ENCODE peak calls at places on chromosome 2, in ten cellular contexts. One of them, this sample, is unnamed.

GRCh38 chr2:227471924-227472264 is at the start of gene AGFG1:
- DNase-seq in LHCN-M2: peak
- DNase-seq in MM.1S: peak
- DNase-seq in GM06990: peak
- DNase-seq in hepatic stellate cell: peak
- DNase-seq in activated naive CD4-positive, alpha-beta T cell: peak
- DNase-seq in COLO829: peak
- DNase-seq in AG10803: peak
- DNase-seq in Calu3: peak
- DNase-seq in C1 segment of cervical spinal cord: peak
- DNase-seq in this sample: peak

GRCh38 chr2:47119001-47119400 is 36.1 kb downstream of the STPG4 start:
- DNase-seq in activated naive CD4-positive, alpha-beta T cell: no peak
- DNase-seq in MM.1S: no peak
- DNase-seq in C1 segment of cervical spinal cord: no peak
- DNase-seq in AG10803: peak
- DNase-seq in Calu3: no peak
- DNase-seq in COLO829: peak
- DNase-seq in LHCN-M2: peak
- DNase-seq in hepatic stellate cell: peak
- DNase-seq in GM06990: no peak
- DNase-seq in this sample: no peak

GRCh38 chr2:98460573-98461560 is 16.2 kb downstream of the INPP4A start:
- DNase-seq in Calu3: no peak
- DNase-seq in COLO829: no peak
- DNase-seq in activated naive CD4-positive, alpha-beta T cell: peak
- DNase-seq in GM06990: peak
- DNase-seq in MM.1S: peak
- DNase-seq in LHCN-M2: no peak
- DNase-seq in C1 segment of cervical spinal cord: no peak
- DNase-seq in hepatic stellate cell: no peak
- DNase-seq in AG10803: no peak
- DNase-seq in this sample: no peak

GRCh38 chr2:240458044-240458899 is 22.8 kb downstream of the GPC1 start:
- DNase-seq in AG10803: no peak
- DNase-seq in GM06990: no peak
- DNase-seq in LHCN-M2: no peak
- DNase-seq in activated naive CD4-positive, alpha-beta T cell: no peak
- DNase-seq in Calu3: no peak
- DNase-seq in C1 segment of cervical spinal cord: no peak
- DNase-seq in MM.1S: no peak
- DNase-seq in COLO829: no peak
- DNase-seq in hepatic stellate cell: no peak
- DNase-seq in this sample: no peak

GRCh38 chr2:190789074-190790004 is 91.3 kb upstream of the GLS start:
- DNase-seq in Calu3: no peak
- DNase-seq in COLO829: no peak
- DNase-seq in GM06990: no peak
- DNase-seq in C1 segment of cervical spinal cord: no peak
- DNase-seq in AG10803: no peak
- DNase-seq in hepatic stellate cell: no peak
- DNase-seq in MM.1S: no peak
- DNase-seq in activated naive CD4-positive, alpha-beta T cell: no peak
- DNase-seq in LHCN-M2: no peak
- DNase-seq in this sample: no peak

GRCh38 chr2:239369631-239370161 is 31.1 kb downstream of the HDAC4 start:
- DNase-seq in GM06990: peak
- DNase-seq in activated naive CD4-positive, alpha-beta T cell: peak
- DNase-seq in hepatic stellate cell: peak
- DNase-seq in AG10803: peak
- DNase-seq in MM.1S: no peak
- DNase-seq in LHCN-M2: no peak
- DNase-seq in Calu3: no peak
- DNase-seq in C1 segment of cervical spinal cord: no peak
- DNase-seq in COLO829: peak
- DNase-seq in this sample: no peak

GRCh38 chr2:241559489-241560180 is 1.1 kb downstream of the BOK start:
- DNase-seq in C1 segment of cervical spinal cord: peak
- DNase-seq in GM06990: no peak
- DNase-seq in activated naive CD4-positive, alpha-beta T cell: no peak
- DNase-seq in MM.1S: no peak
- DNase-seq in COLO829: peak
- DNase-seq in Calu3: peak
- DNase-seq in hepatic stellate cell: peak
- DNase-seq in AG10803: peak
- DNase-seq in LHCN-M2: peak
- DNase-seq in this sample: no peak

GRCh38 chr2:24577481-24577880 is 86.4 kb downstream of the NCOA1 start:
- DNase-seq in hepatic stellate cell: no peak
- DNase-seq in GM06990: peak
- DNase-seq in C1 segment of cervical spinal cord: no peak
- DNase-seq in MM.1S: no peak
- DNase-seq in LHCN-M2: no peak
- DNase-seq in Calu3: no peak
- DNase-seq in COLO829: no peak
- DNase-seq in activated naive CD4-positive, alpha-beta T cell: no peak
- DNase-seq in AG10803: no peak
- DNase-seq in this sample: no peak

GRCh38 chr2:179571721-179572120 is 289.7 kb downstream of the ZNF385B start:
- DNase-seq in MM.1S: no peak
- DNase-seq in AG10803: no peak
- DNase-seq in hepatic stellate cell: no peak
- DNase-seq in C1 segment of cervical spinal cord: no peak
- DNase-seq in GM06990: no peak
- DNase-seq in Calu3: no peak
- DNase-seq in LHCN-M2: no peak
- DNase-seq in activated naive CD4-positive, alpha-beta T cell: no peak
- DNase-seq in COLO829: no peak
- DNase-seq in this sample: no peak

GRCh38 chr2:49490710-49491109 is 336.4 kb upstream of the FSHR start:
- DNase-seq in activated naive CD4-positive, alpha-beta T cell: no peak
- DNase-seq in LHCN-M2: no peak
- DNase-seq in hepatic stellate cell: no peak
- DNase-seq in AG10803: no peak
- DNase-seq in Calu3: peak
- DNase-seq in C1 segment of cervical spinal cord: no peak
- DNase-seq in MM.1S: peak
- DNase-seq in COLO829: peak
- DNase-seq in GM06990: peak
- DNase-seq in this sample: no peak

GRCh38 chr2:163347982-163348842 is 387.6 kb downstream of the FIGN start:
- DNase-seq in C1 segment of cervical spinal cord: peak
- DNase-seq in LHCN-M2: peak
- DNase-seq in activated naive CD4-positive, alpha-beta T cell: no peak
- DNase-seq in MM.1S: no peak
- DNase-seq in GM06990: peak
- DNase-seq in Calu3: no peak
- DNase-seq in hepatic stellate cell: peak
- DNase-seq in COLO829: no peak
- DNase-seq in AG10803: peak
- DNase-seq in this sample: no peak

GRCh38 chr2:182949572-182950189 is 83.2 kb upstream of the FRZB start:
- DNase-seq in MM.1S: no peak
- DNase-seq in Calu3: peak
- DNase-seq in hepatic stellate cell: no peak
- DNase-seq in COLO829: no peak
- DNase-seq in AG10803: no peak
- DNase-seq in C1 segment of cervical spinal cord: no peak
- DNase-seq in activated naive CD4-positive, alpha-beta T cell: no peak
- DNase-seq in GM06990: no peak
- DNase-seq in LHCN-M2: peak
- DNase-seq in this sample: no peak

GRCh38 chr2:134124047-134124753 is 129.7 kb upstream of the MGAT5 start:
- DNase-seq in LHCN-M2: no peak
- DNase-seq in AG10803: no peak
- DNase-seq in Calu3: no peak
- DNase-seq in activated naive CD4-positive, alpha-beta T cell: no peak
- DNase-seq in hepatic stellate cell: peak
- DNase-seq in COLO829: no peak
- DNase-seq in MM.1S: no peak
- DNase-seq in GM06990: no peak
- DNase-seq in C1 segment of cervical spinal cord: no peak
- DNase-seq in this sample: no peak

GRCh38 chr2:39719317-39719716 is 53.6 kb downstream of the TMEM178A start:
- DNase-seq in activated naive CD4-positive, alpha-beta T cell: no peak
- DNase-seq in COLO829: no peak
- DNase-seq in LHCN-M2: no peak
- DNase-seq in C1 segment of cervical spinal cord: no peak
- DNase-seq in AG10803: no peak
- DNase-seq in MM.1S: no peak
- DNase-seq in Calu3: no peak
- DNase-seq in hepatic stellate cell: no peak
- DNase-seq in GM06990: no peak
- DNase-seq in this sample: no peak

GRCh38 chr2:65576278-65576677 is 143.9 kb upstream of the SPRED2 start:
- DNase-seq in MM.1S: no peak
- DNase-seq in GM06990: no peak
- DNase-seq in Calu3: no peak
- DNase-seq in C1 segment of cervical spinal cord: no peak
- DNase-seq in AG10803: no peak
- DNase-seq in COLO829: no peak
- DNase-seq in LHCN-M2: no peak
- DNase-seq in hepatic stellate cell: no peak
- DNase-seq in activated naive CD4-positive, alpha-beta T cell: no peak
- DNase-seq in this sample: no peak

GRCh38 chr2:197088694-197089093 is 162.2 kb upstream of the PGAP1 start:
- DNase-seq in LHCN-M2: peak
- DNase-seq in activated naive CD4-positive, alpha-beta T cell: no peak
- DNase-seq in COLO829: peak
- DNase-seq in C1 segment of cervical spinal cord: no peak
- DNase-seq in hepatic stellate cell: no peak
- DNase-seq in GM06990: no peak
- DNase-seq in MM.1S: no peak
- DNase-seq in AG10803: peak
- DNase-seq in Calu3: no peak
- DNase-seq in this sample: no peak

GRCh38 chr2:54879037-54879436 is 155.6 kb downstream of the EML6 start:
- DNase-seq in Calu3: no peak
- DNase-seq in hepatic stellate cell: no peak
- DNase-seq in COLO829: no peak
- DNase-seq in activated naive CD4-positive, alpha-beta T cell: no peak
- DNase-seq in AG10803: no peak
- DNase-seq in GM06990: no peak
- DNase-seq in C1 segment of cervical spinal cord: no peak
- DNase-seq in MM.1S: no peak
- DNase-seq in LHCN-M2: no peak
- DNase-seq in this sample: no peak

GRCh38 chr2:8794923-8795825 is 42.2 kb downstream of the KIDINS220 start:
- DNase-seq in MM.1S: no peak
- DNase-seq in AG10803: peak
- DNase-seq in COLO829: no peak
- DNase-seq in LHCN-M2: peak
- DNase-seq in C1 segment of cervical spinal cord: no peak
- DNase-seq in Calu3: no peak
- DNase-seq in GM06990: no peak
- DNase-seq in activated naive CD4-positive, alpha-beta T cell: no peak
- DNase-seq in hepatic stellate cell: peak
- DNase-seq in this sample: no peak

GRCh38 chr2:70785137-70785911 is 5.1 kb downstream of the FIGLA start:
- DNase-seq in C1 segment of cervical spinal cord: peak
- DNase-seq in GM06990: no peak
- DNase-seq in AG10803: peak
- DNase-seq in hepatic stellate cell: peak
- DNase-seq in COLO829: peak
- DNase-seq in LHCN-M2: peak
- DNase-seq in MM.1S: peak
- DNase-seq in Calu3: peak
- DNase-seq in activated naive CD4-positive, alpha-beta T cell: peak
- DNase-seq in this sample: no peak

GRCh38 chr2:28317390-28317789 is 75.3 kb upstream of the FOSL2 start:
- DNase-seq in LHCN-M2: no peak
- DNase-seq in MM.1S: no peak
- DNase-seq in activated naive CD4-positive, alpha-beta T cell: no peak
- DNase-seq in COLO829: no peak
- DNase-seq in hepatic stellate cell: no peak
- DNase-seq in GM06990: no peak
- DNase-seq in AG10803: no peak
- DNase-seq in Calu3: no peak
- DNase-seq in C1 segment of cervical spinal cord: no peak
- DNase-seq in this sample: no peak

GRCh38 chr2:71749671-71750101 is 296.3 kb downstream of the DYSF start:
- DNase-seq in MM.1S: no peak
- DNase-seq in LHCN-M2: peak
- DNase-seq in COLO829: no peak
- DNase-seq in activated naive CD4-positive, alpha-beta T cell: no peak
- DNase-seq in AG10803: peak
- DNase-seq in Calu3: no peak
- DNase-seq in hepatic stellate cell: no peak
- DNase-seq in GM06990: no peak
- DNase-seq in C1 segment of cervical spinal cord: no peak
- DNase-seq in this sample: no peak

GRCh38 chr2:139805378-139805777 is 1025.2 kb upstream of the NXPH2 start:
- DNase-seq in C1 segment of cervical spinal cord: no peak
- DNase-seq in GM06990: no peak
- DNase-seq in hepatic stellate cell: no peak
- DNase-seq in AG10803: no peak
- DNase-seq in COLO829: no peak
- DNase-seq in Calu3: no peak
- DNase-seq in MM.1S: no peak
- DNase-seq in activated naive CD4-positive, alpha-beta T cell: no peak
- DNase-seq in LHCN-M2: no peak
- DNase-seq in this sample: no peak

GRCh38 chr2:241064008-241064801 is 37.9 kb downstream of the MTERF4 start:
- DNase-seq in activated naive CD4-positive, alpha-beta T cell: peak
- DNase-seq in COLO829: no peak
- DNase-seq in LHCN-M2: no peak
- DNase-seq in hepatic stellate cell: no peak
- DNase-seq in MM.1S: peak
- DNase-seq in Calu3: peak
- DNase-seq in C1 segment of cervical spinal cord: no peak
- DNase-seq in AG10803: no peak
- DNase-seq in GM06990: peak
- DNase-seq in this sample: no peak

GRCh38 chr2:43224131-43224570 is 2.3 kb downstream of the ZFP36L2 start:
- DNase-seq in activated naive CD4-positive, alpha-beta T cell: peak
- DNase-seq in COLO829: no peak
- DNase-seq in hepatic stellate cell: peak
- DNase-seq in MM.1S: peak
- DNase-seq in AG10803: peak
- DNase-seq in Calu3: peak
- DNase-seq in GM06990: peak
- DNase-seq in LHCN-M2: peak
- DNase-seq in C1 segment of cervical spinal cord: peak
- DNase-seq in this sample: no peak

GRCh38 chr2:169260246-169260645 is 102.1 kb downstream of the LRP2 start:
- DNase-seq in Calu3: no peak
- DNase-seq in COLO829: peak
- DNase-seq in activated naive CD4-positive, alpha-beta T cell: no peak
- DNase-seq in hepatic stellate cell: no peak
- DNase-seq in C1 segment of cervical spinal cord: no peak
- DNase-seq in AG10803: no peak
- DNase-seq in MM.1S: no peak
- DNase-seq in LHCN-M2: no peak
- DNase-seq in GM06990: no peak
- DNase-seq in this sample: no peak

GRCh38 chr2:34107811-34108210 is 508.7 kb upstream of the FAM98A start:
- DNase-seq in Calu3: no peak
- DNase-seq in COLO829: peak
- DNase-seq in hepatic stellate cell: no peak
- DNase-seq in activated naive CD4-positive, alpha-beta T cell: no peak
- DNase-seq in AG10803: no peak
- DNase-seq in C1 segment of cervical spinal cord: no peak
- DNase-seq in GM06990: no peak
- DNase-seq in LHCN-M2: no peak
- DNase-seq in MM.1S: no peak
- DNase-seq in this sample: no peak

GRCh38 chr2:9179572-9180201 is 26.9 kb upstream of the ASAP2 start:
- DNase-seq in hepatic stellate cell: peak
- DNase-seq in AG10803: peak
- DNase-seq in activated naive CD4-positive, alpha-beta T cell: no peak
- DNase-seq in GM06990: no peak
- DNase-seq in MM.1S: no peak
- DNase-seq in LHCN-M2: peak
- DNase-seq in C1 segment of cervical spinal cord: no peak
- DNase-seq in COLO829: peak
- DNase-seq in Calu3: peak
- DNase-seq in this sample: no peak

GRCh38 chr2:40820319-40820718 is 368.4 kb upstream of the SLC8A1 start:
- DNase-seq in GM06990: no peak
- DNase-seq in LHCN-M2: no peak
- DNase-seq in MM.1S: no peak
- DNase-seq in activated naive CD4-positive, alpha-beta T cell: no peak
- DNase-seq in AG10803: peak
- DNase-seq in Calu3: no peak
- DNase-seq in C1 segment of cervical spinal cord: no peak
- DNase-seq in COLO829: no peak
- DNase-seq in hepatic stellate cell: no peak
- DNase-seq in this sample: no peak

This sample was measured in esophagus squamous epithelium.